ENCODE peak calls at places on chromosome 20, in four cellular contexts. P is NCI-H2029 treated with DMSO at 0.1 percent for 48 hours, W is NCI-H2171, Q is left kidney. K is an unnamed sample.

GRCh38 chr20:47038581-47039560 is 144.2 kb downstream of the EYA2 start:
- DNase-seq in Q (no peak), P (peak; percentile 29), W (no peak), K (no peak)

GRCh38 chr20:36093025-36093803 is 61.3 kb upstream of the EPB41L1 start:
- DNase-seq in W (no peak), Q (peak; percentile 78), P (peak; percentile 4), K (peak; percentile 63)

GRCh38 chr20:61436674-61437279 is 184.7 kb downstream of the CDH4 start:
- DNase-seq in Q (peak; percentile 60), P (no peak), W (no peak), K (no peak)

GRCh38 chr20:58141971-58142842 is 86.2 kb downstream of the ANKRD60 start:
- DNase-seq in W (no peak), Q (peak; percentile 38), P (no peak), K (no peak)

GRCh38 chr20:10790013-10790412 is 116.2 kb upstream of the JAG1 start:
- DNase-seq in P (no peak), Q (peak; percentile 63), W (no peak), K (no peak)

GRCh38 chr20:60632420-60633262 is 619.4 kb upstream of the CDH4 start:
- DNase-seq in P (no peak), W (no peak), Q (peak; percentile 82), K (no peak)

GRCh38 chr20:52494244-52494643 is 302.7 kb upstream of the ZFP64 start:
- DNase-seq in W (no peak), P (no peak), Q (peak; percentile 52), K (no peak)

GRCh38 chr20:34435589-34435988 is 72.5 kb downstream of the ITCH start:
- DNase-seq in Q (no peak), P (no peak), W (no peak), K (no peak)

GRCh38 chr20:23652371-23652770 is 14.6 kb upstream of the CST3 start:
- DNase-seq in Q (no peak), W (no peak), P (no peak), K (no peak)

GRCh38 chr20:19966840-19967239 is 50.3 kb upstream of the NAA20 start:
- DNase-seq in P (peak; percentile 65), W (no peak), Q (no peak), K (no peak)

GRCh38 chr20:3237958-3238615 is 903 bp downstream of the SLC4A11 start:
- DNase-seq in Q (no peak), W (no peak), P (no peak), K (no peak)